ENCODE peak calls at places on chromosomes 7 and 10, in nine cellular contexts. U is uterus, G is esophagus squamous epithelium, Z is cardiac muscle cell, C is spleen, S is heart right ventricle, A is SK-N-SH, X is neural progenitor cell, B is stomach. H is an unnamed sample.

GRCh38 chr7:37117261-37117660 is 331.4 kb downstream of the ELMO1 start:
- DNase-seq in U (no peak), G (no peak), Z (no peak), C (no peak), S (no peak), A (no peak), X (peak; percentile 56), B (no peak), H (no peak)

GRCh38 chr7:65441010-65441409 is 67.4 kb downstream of the ZNF92 start:
- DNase-seq in U (no peak), G (no peak), Z (peak; percentile 31), C (no peak), S (no peak), A (no peak), X (no peak), B (no peak), H (no peak)

GRCh38 chr10:36559412-36559811 is 566.0 kb upstream of the ANKRD30A start:
- DNase-seq in U (no peak), G (no peak), Z (no peak), C (no peak), S (no peak), A (no peak), X (no peak), B (no peak), H (no peak)

GRCh38 chr10:71285180-71285545 is 33.9 kb upstream of the SLC29A3 start:
- DNase-seq in U (no peak), G (no peak), Z (peak; percentile 50), C (no peak), S (no peak), A (peak; percentile 85), X (peak; percentile 86), B (peak; percentile 44), H (peak; percentile 62)

GRCh38 chr7:7703427-7703826 is 15.0 kb downstream of the RPA3 start:
- DNase-seq in U (no peak), G (no peak), Z (no peak), C (no peak), S (no peak), A (no peak), X (no peak), B (no peak), H (no peak)

GRCh38 chr10:78433063-78433717 is 399.5 kb downstream of the RPS24 start:
- DNase-seq in U (no peak), G (no peak), Z (no peak), C (no peak), S (no peak), A (no peak), X (peak; percentile 28), B (no peak), H (no peak)

GRCh38 chr10:48343106-48343505 is 36.6 kb downstream of the MAPK8 start:
- DNase-seq in U (no peak), G (no peak), Z (no peak), C (no peak), S (no peak), A (no peak), X (no peak), B (no peak), H (no peak)

GRCh38 chr7:12423995-12424745 is 20.5 kb upstream of the VWDE start:
- DNase-seq in U (no peak), G (no peak), Z (no peak), C (no peak), S (no peak), A (no peak), X (no peak), B (no peak), H (no peak)

GRCh38 chr7:88539977-88540376 is 219.5 kb upstream of the ZNF804B start:
- DNase-seq in U (no peak), G (no peak), Z (no peak), C (no peak), S (peak; percentile 8), A (no peak), X (no peak), B (no peak), H (no peak)

GRCh38 chr7:8063706-8064297 is 95.2 kb downstream of the GLCCI1 start:
- DNase-seq in U (no peak), G (no peak), Z (no peak), C (no peak), S (no peak), A (no peak), X (no peak), B (no peak), H (no peak)

GRCh38 chr7:110835889-110836288 is 255.0 kb upstream of the LRRN3 start:
- DNase-seq in U (no peak), G (no peak), Z (no peak), C (no peak), S (no peak), A (no peak), X (no peak), B (no peak), H (no peak)

GRCh38 chr7:55122263-55122662 is 103.4 kb downstream of the EGFR start:
- DNase-seq in U (no peak), G (no peak), Z (no peak), C (no peak), S (no peak), A (no peak), X (no peak), B (no peak), H (no peak)
- H3K27ac ChIP-seq in U (peak overlapping the region; percentile 79), G (peak overlapping the region; percentile 28), Z (no peak overlapping the region), C (no peak overlapping the region), S (no peak overlapping the region), A (no peak overlapping the region), X (no peak overlapping the region), B (peak overlapping the region; percentile 70), H (peak overlapping the region; percentile 95)

GRCh38 chr7:50265968-50266694 is 38.4 kb upstream of the IKZF1 start:
- DNase-seq in U (no peak), G (no peak), Z (no peak), C (no peak), S (no peak), A (no peak), X (no peak), B (no peak), H (no peak)
- H3K4me1 ChIP-seq in U (no peaks in the 10 kb centered on the region), G (peaks cover 11% of the 10 kb centered on the region), Z (no peaks in the 10 kb centered on the region), C (peaks cover 93% of the 10 kb centered on the region), S (no peaks in the 10 kb centered on the region), A (no peaks in the 10 kb centered on the region), X (no peaks in the 10 kb centered on the region), B (peaks cover 8% of the 10 kb centered on the region), H (no peaks in the 10 kb centered on the region)

DNA sequence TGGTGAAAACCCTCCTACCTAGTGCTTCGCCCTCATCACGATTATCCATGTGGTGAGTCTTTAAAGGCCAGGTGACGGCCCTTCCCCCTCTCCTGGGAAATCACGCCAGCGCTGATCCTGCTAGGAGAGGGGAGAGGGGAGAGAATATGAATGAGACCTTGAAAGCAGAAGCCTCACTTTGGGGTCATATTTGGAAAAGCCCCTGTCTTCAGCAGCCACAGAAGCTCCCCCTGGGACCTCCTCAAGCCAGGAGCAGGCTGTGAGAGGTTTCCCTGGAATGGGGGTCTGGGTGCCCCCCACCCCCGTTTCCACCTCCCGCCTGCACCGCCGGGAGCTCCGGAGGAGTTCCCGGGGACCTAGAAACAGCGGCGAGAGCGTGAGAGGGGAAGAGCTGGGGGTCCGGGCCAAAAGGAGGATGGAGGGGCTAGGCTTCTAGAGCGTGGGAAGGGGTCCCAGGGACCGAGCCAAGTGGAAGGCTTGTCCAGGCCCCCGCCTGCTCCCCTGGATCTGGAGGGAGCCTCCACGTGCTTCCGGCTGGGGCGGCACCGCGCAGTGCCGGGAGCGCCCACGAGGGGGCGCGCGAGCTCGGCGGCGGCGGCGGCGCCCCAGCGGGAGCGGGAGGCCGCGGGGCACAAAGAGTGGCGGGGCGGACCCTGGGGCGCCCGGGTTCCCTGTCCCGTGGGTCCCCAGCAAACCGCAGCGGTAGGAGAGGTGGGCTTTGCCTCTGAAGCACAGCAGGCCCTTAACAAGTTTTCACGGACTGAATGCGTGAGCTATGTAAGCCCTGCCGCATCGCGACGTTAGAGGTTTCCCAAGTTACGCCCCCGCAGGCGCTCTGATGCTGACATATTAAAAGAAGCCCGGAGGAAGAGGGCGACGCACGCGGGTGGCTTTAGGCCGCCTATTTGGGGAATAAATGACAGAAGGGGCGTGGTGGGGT is 104.3 kb upstream of the LRRC4 start:
- DNase-seq in U (peak; percentile 33), G (no peak), Z (peak; percentile 57), C (peak; percentile 91), S (peak; percentile 34), A (peak; percentile 98), X (peak; percentile 87), B (peak; percentile 59), H (no peak)
- TF ChIP-seq CTCF in U (peak; percentile 94), G (peak; percentile 95), Z (peak; percentile 56), C (peak; percentile 92), S (peak; percentile 71), A (peak; percentile 85), X (peak; percentile 87), B (peak; percentile 95), H (peak; percentile 90)

DNA sequence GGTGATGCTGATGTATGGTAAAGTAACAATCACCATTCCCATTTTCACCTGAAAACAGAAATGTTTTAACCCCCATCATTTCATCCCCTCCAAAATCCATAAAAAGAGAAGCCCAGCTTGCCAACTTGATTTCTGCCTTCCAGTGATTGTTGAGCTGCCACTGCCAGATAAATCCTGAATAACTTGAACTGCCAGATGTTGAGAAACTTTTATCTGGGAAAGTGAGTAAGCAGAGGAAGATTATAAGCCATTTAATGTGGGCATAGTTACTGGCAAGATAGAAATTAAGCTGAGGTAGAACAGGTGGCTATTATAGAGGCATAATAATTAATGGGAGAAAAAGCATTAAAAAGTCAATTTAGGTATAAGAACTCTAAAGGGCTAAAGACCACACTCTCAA is 534.1 kb downstream of the ANKRD7 start:
- DNase-seq in U (no peak), G (no peak), Z (no peak), C (no peak), S (no peak), A (no peak), X (no peak), B (no peak), H (no peak)
- H3K27ac ChIP-seq in U (no peak overlapping the region), G (no peak overlapping the region), Z (no peak overlapping the region), C (no peak overlapping the region), S (no peak overlapping the region), A (no peak overlapping the region), X (no peak overlapping the region), B (no peak overlapping the region), H (no peak overlapping the region)

DNA sequence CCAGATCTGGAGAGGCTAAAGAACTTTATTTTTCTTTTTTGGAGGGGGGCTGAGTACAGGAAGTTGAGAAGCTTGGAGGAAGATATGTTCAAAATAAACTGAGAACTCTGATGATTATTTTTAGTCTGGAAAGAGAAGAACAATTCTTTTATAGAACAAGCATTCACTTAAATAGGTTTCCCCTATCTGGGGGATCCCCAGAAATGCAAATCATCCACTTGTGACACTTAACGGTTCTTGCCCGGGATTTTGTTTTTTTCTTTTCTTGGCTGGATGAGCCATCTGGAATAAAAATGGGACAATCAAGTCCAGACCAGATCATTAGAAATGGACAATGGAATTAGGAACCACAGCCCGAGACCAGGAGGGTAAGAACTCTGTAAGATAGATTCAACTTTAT is 95.9 kb upstream of the EGR2 start:
- DNase-seq in U (no peak), G (no peak), Z (no peak), C (no peak), S (no peak), A (no peak), X (no peak), B (no peak), H (no peak)
- H3K4me1 ChIP-seq in U (no peaks in the 10 kb centered on the region), G (peaks cover 6% of the 10 kb centered on the region), Z (no peaks in the 10 kb centered on the region), C (no peaks in the 10 kb centered on the region), S (peaks cover 19% of the 10 kb centered on the region), A (no peaks in the 10 kb centered on the region), X (peaks cover 19% of the 10 kb centered on the region), B (no peaks in the 10 kb centered on the region), H (no peaks in the 10 kb centered on the region)